ENCODE peak calls at places on chromosomes 11 and 22, in seven cellular contexts. S is vagina; Y is stimulated activated CD8-positive, alpha-beta memory T cell treated with anti-CD3 and anti-CD28 coated beads, Interleukin-4, amount 100 ng/mL, for 1 hour; Q is NCI-H69; F is Daoy; B is bronchial epithelial cell; E is NCI-H1436. G is an unnamed sample.

GRCh38 chr11:88327061-88327460 is 10.5 kb downstream of the CTSC start:
- DNase-seq in Y (no peak), B (no peak), Q (no peak), E (no peak), S (no peak), F (no peak), G (no peak)

GRCh38 chr11:11956006-11956405 is 52.4 kb downstream of the DKK3 start:
- DNase-seq in S (no peak), F (no peak), E (no peak), B (no peak), Y (no peak), Q (no peak), G (no peak)

GRCh38 chr11:75245356-75246005 is 4.9 kb downstream of the TPBGL start:
- DNase-seq in E (no peak), Y (no peak), S (no peak), F (no peak), B (no peak), Q (no peak), G (peak; percentile 48)

GRCh38 chr22:25563757-25564319 is 637 bp upstream of the GRK3 start:
- DNase-seq in B (peak; percentile 20), Y (no peak), Q (peak; percentile 80), F (no peak), E (no peak), S (no peak), G (peak; percentile 50)

GRCh38 chr11:35851342-35851741 is 92.5 kb upstream of the LDLRAD3 start:
- DNase-seq in Q (no peak), Y (no peak), B (no peak), F (no peak), S (peak; percentile 71), E (no peak), G (no peak)

GRCh38 chr22:22616636-22617035 is 27.8 kb upstream of the GGTLC2 start:
- DNase-seq in F (peak; percentile 52), B (peak; percentile 63), E (no peak), Y (no peak), S (no peak), Q (peak; percentile 21), G (no peak)

GRCh38 chr11:71170619-71171018 is 81.8 kb downstream of the SHANK2 start:
- DNase-seq in Q (no peak), Y (no peak), E (no peak), S (no peak), B (no peak), F (no peak), G (no peak)

GRCh38 chr11:71931245-71931602 is 2.4 kb downstream of the RNF121 start:
- DNase-seq in F (no peak), E (no peak), S (no peak), Y (no peak), B (no peak), Q (no peak), G (no peak)

GRCh38 chr22:37742374-37743092 is 45.7 kb downstream of the TRIOBP start:
- DNase-seq in Q (no peak), B (peak; percentile 90), F (peak; percentile 95), E (no peak), S (no peak), Y (no peak), G (no peak)

GRCh38 chr22:49180683-49181024 is 647.0 kb downstream of the BRD1 start:
- DNase-seq in E (no peak), Q (no peak), S (no peak), F (no peak), B (no peak), Y (no peak), G (no peak)

GRCh38 chr22:49020314-49020713 is 807.4 kb downstream of the BRD1 start:
- DNase-seq in F (no peak), Q (no peak), Y (no peak), S (no peak), B (no peak), E (no peak), G (no peak)

GRCh38 chr11:68343761-68344256 is 31.4 kb downstream of the LRP5 start:
- DNase-seq in F (no peak), B (no peak), E (no peak), Q (no peak), Y (no peak), S (no peak), G (no peak)

GRCh38 chr11:10304495-10305261 is at the start of gene ADM:
- DNase-seq in B (peak; percentile 60), Q (peak; percentile 90), Y (no peak), S (peak; percentile 94), F (peak; percentile 86), E (peak; percentile 68), G (peak; percentile 74)

GRCh38 chr22:37502342-37503182 is 16.4 kb upstream of the MFNG start:
- DNase-seq in Y (no peak), Q (peak; percentile 31), F (no peak), E (no peak), S (no peak), B (no peak), G (no peak)

GRCh38 chr22:46731246-46732040 is 6.6 kb downstream of the CERK start:
- DNase-seq in S (no peak), F (peak; percentile 44), B (peak; percentile 19), Y (no peak), Q (peak; percentile 85), E (no peak), G (no peak)

GRCh38 chr22:39364646-39365405 is 15.0 kb downstream of the SYNGR1 start:
- DNase-seq in Y (no peak), Q (no peak), F (peak; percentile 36), B (no peak), E (no peak), S (no peak), G (no peak)

GRCh38 chr11:80136991-80137390 is 696.2 kb upstream of the TENM4 start:
- DNase-seq in E (no peak), B (no peak), Y (no peak), S (no peak), Q (no peak), F (peak; percentile 11), G (no peak)

GRCh38 chr11:70301191-70301590 is 30.7 kb downstream of the PPFIA1 start:
- DNase-seq in Y (no peak), E (no peak), Q (no peak), B (no peak), S (no peak), F (no peak), G (no peak)

GRCh38 chr11:111417011-111417765 is 38.1 kb upstream of the POU2AF1 start:
- DNase-seq in Y (no peak), Q (peak; percentile 73), B (peak; percentile 21), S (no peak), F (no peak), E (no peak), G (no peak)

GRCh38 chr11:78350646-78351165 is 66.9 kb downstream of the GAB2 start:
- DNase-seq in E (no peak), F (peak; percentile 16), Q (peak; percentile 70), B (no peak), S (no peak), Y (no peak), G (no peak)

GRCh38 chr11:70173018-70173417 is 30.1 kb upstream of the FADD start:
- DNase-seq in Q (no peak), B (no peak), F (no peak), E (no peak), S (no peak), Y (no peak), G (no peak)

G was measured in NCI-H82.